ENCODE peak calls at places on chromosomes 12 and 14, in four cellular contexts. X, F, U and H are unnamed samples.

GRCh38 chr14:24063263-24063836 is 8.0 kb upstream of the CPNE6 start:
- DNase-seq in U (no peak), X (no peak), F (no peak), H (no peak)

GRCh38 chr14:76267322-76268012 is 108.5 kb upstream of the ESRRB start:
- DNase-seq in U (no peak), F (no peak), X (peak), H (peak)

GRCh38 chr12:131087991-131088700 is 134.4 kb downstream of the ADGRD1 start:
- DNase-seq in U (no peak), F (no peak), X (no peak), H (no peak)

GRCh38 chr12:79595273-79595672 is 95.5 kb downstream of the PAWR start:
- DNase-seq in F (no peak), X (no peak), U (no peak), H (no peak)

GRCh38 chr12:15423629-15424028 is 101.3 kb downstream of the PTPRO start:
- DNase-seq in U (no peak), F (no peak), X (no peak), H (no peak)

GRCh38 chr14:94638330-94638729 is 26.1 kb downstream of the SERPINA3 start:
- DNase-seq in X (no peak), U (no peak), F (no peak), H (no peak)

GRCh38 chr12:107127482-107128185 is 34.3 kb upstream of the CRY1 start:
- DNase-seq in U (no peak), X (no peak), F (no peak), H (no peak)

GRCh38 chr12:32801269-32802019 is 45.7 kb upstream of the YARS2 start:
- DNase-seq in X (no peak), F (no peak), U (no peak), H (no peak)

GRCh38 chr12:128021561-128021960 is 245.4 kb upstream of the TMEM132C start:
- DNase-seq in F (no peak), X (no peak), U (no peak), H (no peak)

GRCh38 chr14:85357120-85357519 is 172.8 kb upstream of the FLRT2 start:
- DNase-seq in X (no peak), U (no peak), F (no peak), H (no peak)

GRCh38 chr14:75399819-75400678 is 27.8 kb upstream of the JDP2 start:
- DNase-seq in U (no peak), F (no peak), X (peak), H (peak)

GRCh38 chr12:18629916-18630315 is 107.9 kb downstream of the PLCZ1 start:
- DNase-seq in F (no peak), U (no peak), X (no peak), H (no peak)

GRCh38 chr14:20690848-20691640 is 2.5 kb downstream of the ANG start:
- DNase-seq in U (peak), F (no peak), X (peak), H (no peak)

GRCh38 chr12:991350-992278 is 591 bp downstream of the ERC1 start:
- DNase-seq in X (no peak), U (no peak), F (peak), H (peak)

GRCh38 chr12:85794551-85794950 is 41.7 kb downstream of the RASSF9 start:
- DNase-seq in F (no peak), X (no peak), U (no peak), H (no peak)

GRCh38 chr14:89750909-89751502 is 203.5 kb downstream of the EFCAB11 start:
- DNase-seq in F (no peak), X (no peak), U (no peak), H (no peak)

GRCh38 chr12:126772171-126772864 is 1494.7 kb upstream of the TMEM132C start:
- DNase-seq in F (no peak), X (no peak), U (peak), H (no peak)

GRCh38 chr14:23005861-23006534 is 3.9 kb downstream of the C14orf93 start:
- DNase-seq in U (no peak), X (no peak), F (no peak), H (no peak)

GRCh38 chr12:4228122-4228580 is 45.4 kb upstream of the CCND2 start:
- DNase-seq in X (no peak), U (no peak), F (no peak), H (no peak)

GRCh38 chr12:56297400-56297799 is 2.7 kb downstream of the CS start:
- DNase-seq in X (no peak), U (no peak), F (no peak), H (no peak)

GRCh38 chr12:78519422-78519821 is 345.2 kb upstream of the SYT1 start:
- DNase-seq in X (no peak), F (no peak), U (no peak), H (no peak)

GRCh38 chr12:59834659-59835474 is 239.0 kb downstream of the SLC16A7 start:
- DNase-seq in F (no peak), X (no peak), U (no peak), H (no peak)

GRCh38 chr12:90229771-90230170 is 521.1 kb upstream of the ATP2B1 start:
- DNase-seq in U (no peak), F (no peak), X (no peak), H (no peak)

GRCh38 chr12:115973066-115973465 is 304.4 kb downstream of the MED13L start:
- DNase-seq in U (no peak), F (no peak), X (no peak), H (no peak)

GRCh38 chr14:29789475-29789874 is 138.2 kb downstream of the PRKD1 start:
- DNase-seq in F (no peak), X (no peak), U (no peak), H (no peak)